ENCODE peak calls at places on chromosomes 4 and X, in five cellular contexts. I is CD8-positive, alpha-beta memory T cell; U is stomach; T is fibroblast of lung; Z is uterus. D is an unnamed sample.

GRCh38 chrX:45788941-45789348 is 588.3 kb upstream of the DIPK2B start:
- DNase-seq in I (no peak), Z (no peak), U (no peak), T (peak; percentile 77), D (no peak)

GRCh38 chr4:186132577-186133277 is 28.2 kb downstream of the FAM149A start:
- DNase-seq in Z (no peak), T (peak; percentile 70), U (no peak), I (no peak), D (peak; percentile 72)

GRCh38 chr4:10161146-10161545 is 44.5 kb upstream of the WDR1 start:
- DNase-seq in U (no peak), Z (no peak), I (no peak), T (no peak), D (no peak)

GRCh38 chr4:24262616-24263015 is 321.7 kb downstream of the DHX15 start:
- DNase-seq in T (peak; percentile 85), Z (no peak), I (no peak), U (no peak), D (no peak)

GRCh38 chr4:153521995-153522799 is 56.0 kb downstream of the TMEM131L start:
- DNase-seq in T (no peak), U (no peak), I (peak; percentile 26), Z (no peak), D (no peak)

GRCh38 chrX:40152706-40153334 is 55.1 kb upstream of the BCOR start:
- DNase-seq in Z (peak; percentile 40), T (no peak), I (no peak), U (peak; percentile 81), D (peak; percentile 72)

GRCh38 chr4:78155616-78156105 is 98.5 kb downstream of the FRAS1 start:
- DNase-seq in Z (no peak), T (peak; percentile 70), U (no peak), I (no peak), D (no peak)

GRCh38 chr4:90174622-90175023 is 47.4 kb downstream of the CCSER1 start:
- DNase-seq in U (peak; percentile 33), Z (no peak), T (no peak), I (no peak), D (no peak)

GRCh38 chr4:183722738-183723560 is 63.9 kb downstream of the TRAPPC11 start:
- DNase-seq in Z (peak; percentile 45), U (peak; percentile 81), T (peak; percentile 37), I (peak; percentile 19), D (peak; percentile 66)

GRCh38 chr4:52721968-52722814 is 29.0 kb downstream of the ERVMER34-1 start:
- DNase-seq in I (peak; percentile 85), U (peak; percentile 93), Z (peak; percentile 91), T (peak; percentile 98), D (peak; percentile 100)

GRCh38 chrX:15903186-15903681 is 48.6 kb upstream of the AP1S2 start:
- DNase-seq in I (no peak), T (no peak), Z (no peak), U (no peak), D (no peak)

GRCh38 chr4:128803783-128804182 is 5.7 kb upstream of the JADE1 start:
- DNase-seq in I (no peak), U (no peak), T (no peak), Z (no peak), D (no peak)

GRCh38 chr4:55397024-55397520 is 1.3 kb downstream of the TMEM165 start:
- DNase-seq in I (no peak), T (no peak), Z (peak; percentile 25), U (no peak), D (no peak)

GRCh38 chrX:133171962-133172708 is 46.0 kb downstream of the TFDP3 start:
- DNase-seq in Z (no peak), T (no peak), I (no peak), U (no peak), D (no peak)

GRCh38 chrX:121308276-121308805 is 260.9 kb downstream of the GLUD2 start:
- DNase-seq in T (peak; percentile 89), I (no peak), U (no peak), Z (peak; percentile 14), D (peak; percentile 28)

DNA sequence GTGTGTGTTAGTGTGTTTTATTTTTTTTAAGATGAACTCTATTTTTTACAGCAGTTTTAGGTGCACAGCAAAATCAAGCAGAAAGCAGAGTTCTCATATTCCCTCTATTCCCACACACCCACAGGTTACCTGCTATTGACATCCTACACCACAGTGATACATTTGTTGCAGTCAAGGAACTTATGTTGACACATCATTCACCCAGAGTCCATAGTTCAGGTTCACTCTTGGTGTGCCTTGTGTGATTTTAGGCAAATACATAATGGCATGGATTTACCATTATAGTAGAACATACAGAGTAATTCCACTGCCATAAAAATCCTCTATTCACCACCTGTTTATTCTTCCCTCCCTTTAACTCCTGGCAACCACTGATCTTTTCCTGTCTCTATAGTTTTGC is 28.7 kb downstream of the DIAPH2 start:
- DNase-seq in I (no peak), T (no peak), U (no peak), Z (no peak), D (no peak)
- H3K27me3 ChIP-seq in I (no peaks in the 10 kb centered on the region), T (no peaks in the 10 kb centered on the region), U (no peaks in the 10 kb centered on the region), Z (no peaks in the 10 kb centered on the region), D (no peaks in the 10 kb centered on the region)

GRCh38 chr4:1414831-1415680 is 8.8 kb upstream of the NKX1-1 start:
- DNase-seq in U (peak; percentile 21), I (no peak), T (no peak), Z (no peak), D (no peak)

GRCh38 chr4:1412376-1413220 is 6.4 kb upstream of the NKX1-1 start:
- DNase-seq in T (no peak), I (no peak), U (peak; percentile 16), Z (no peak), D (no peak)

GRCh38 chr4:1415681-1415981 is 9.4 kb upstream of the NKX1-1 start:
- DNase-seq in T (no peak), I (no peak), Z (no peak), U (no peak), D (no peak)

GRCh38 chr4:1413221-1413663 is 7.0 kb upstream of the NKX1-1 start:
- DNase-seq in Z (no peak), U (peak; percentile 19), I (no peak), T (no peak), D (no peak)

DNA sequence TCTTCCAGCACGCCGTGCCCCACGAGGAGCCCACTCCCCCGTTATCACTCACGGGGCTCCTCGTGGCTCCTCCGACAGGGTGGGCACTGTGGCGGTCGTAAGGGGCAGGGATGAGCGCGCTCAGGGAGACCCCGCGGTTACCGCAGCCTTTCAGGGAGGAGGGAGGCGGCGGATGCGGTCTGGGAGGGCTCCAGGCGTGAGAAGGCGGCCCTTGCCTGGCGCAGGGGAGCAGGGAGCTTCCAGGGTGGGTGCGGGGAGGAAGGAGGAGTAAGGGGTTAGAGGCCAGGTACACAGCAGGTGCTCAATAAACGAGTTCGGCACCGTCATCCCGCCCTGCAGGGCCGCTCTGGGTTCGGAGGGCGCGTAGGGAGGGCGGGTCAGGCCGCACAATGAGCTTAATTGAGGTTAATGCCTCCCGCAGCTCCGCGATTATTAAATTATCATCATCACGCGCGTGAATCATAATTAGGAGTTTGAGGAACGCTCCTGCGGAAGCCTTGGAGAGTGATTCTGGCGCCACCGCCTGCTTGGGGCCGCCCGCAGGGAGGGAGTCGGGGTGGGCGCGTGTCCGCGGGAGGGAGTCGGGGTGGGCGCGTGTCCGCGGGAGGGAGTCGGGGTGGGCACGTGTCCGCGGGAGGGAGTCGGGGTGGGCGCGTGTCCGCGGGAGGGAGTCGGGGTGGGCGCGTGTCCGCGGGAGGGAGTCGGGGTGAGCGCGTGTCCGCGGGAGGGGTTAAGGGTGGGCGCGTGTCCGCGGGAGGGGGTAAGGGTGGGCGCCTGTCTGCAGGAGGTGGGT is 7.6 kb upstream of the NKX1-1 start:
- DNase-seq in T (no peak), U (peak; percentile 8), Z (no peak), I (no peak), D (no peak)
- H3K27me3 ChIP-seq in T (peaks cover 6% of the 10 kb centered on the region), U (peaks cover 82% of the 10 kb centered on the region), Z (peaks cover 55% of the 10 kb centered on the region), I (peaks cover 11% of the 10 kb centered on the region), D (peaks cover 9% of the 10 kb centered on the region)

GRCh38 chr4:76090241-76090691 is 15.8 kb downstream of the ART3 start:
- DNase-seq in Z (no peak), T (peak; percentile 95), U (no peak), I (no peak), D (no peak)
- H3K27me3 ChIP-seq in Z (no peaks in the 10 kb centered on the region), T (no peaks in the 10 kb centered on the region), U (no peaks in the 10 kb centered on the region), I (no peaks in the 10 kb centered on the region), D (no peaks in the 10 kb centered on the region)

GRCh38 chr4:5922556-5922955 is 29.7 kb upstream of the CRMP1 start:
- DNase-seq in I (no peak), T (no peak), Z (no peak), U (no peak), D (no peak)

GRCh38 chr4:5921578-5921977 is 28.7 kb upstream of the CRMP1 start:
- DNase-seq in Z (no peak), T (no peak), I (no peak), U (no peak), D (no peak)

GRCh38 chr4:5919571-5919970 is 26.7 kb upstream of the CRMP1 start:
- DNase-seq in T (no peak), I (no peak), U (no peak), Z (no peak), D (no peak)

GRCh38 chr4:5921981-5922380 is 29.1 kb upstream of the CRMP1 start:
- DNase-seq in I (no peak), T (no peak), Z (no peak), U (no peak), D (no peak)

GRCh38 chr4:5921074-5921473 is 28.2 kb upstream of the CRMP1 start:
- DNase-seq in Z (no peak), T (no peak), I (no peak), U (no peak), D (peak; percentile 17)
- H3K27me3 ChIP-seq in Z (no peaks in the 10 kb centered on the region), T (no peaks in the 10 kb centered on the region), I (no peaks in the 10 kb centered on the region), U (peaks cover 23% of the 10 kb centered on the region), D (no peaks in the 10 kb centered on the region)

GRCh38 chr4:3461515-3462291 is 1.4 kb upstream of the DOK7 start:
- DNase-seq in U (peak; percentile 96), Z (no peak), I (no peak), T (peak; percentile 31), D (peak; percentile 93)

GRCh38 chr4:3463556-3464348 is 646 bp downstream of the DOK7 start:
- DNase-seq in T (no peak), I (no peak), U (no peak), Z (no peak), D (no peak)

GRCh38 chr4:3460926-3461325 is 2.2 kb upstream of the DOK7 start:
- DNase-seq in U (no peak), I (no peak), Z (no peak), T (no peak), D (no peak)

GRCh38 chr4:3462790-3463415 is at the start of gene DOK7:
- DNase-seq in U (peak; percentile 69), Z (no peak), T (no peak), I (no peak), D (peak; percentile 40)

GRCh38 chr4:3462321-3462789 is 751 bp upstream of the DOK7 start:
- DNase-seq in T (no peak), I (no peak), Z (no peak), U (no peak), D (no peak)
- H3K27me3 ChIP-seq in T (peaks cover 17% of the 10 kb centered on the region), I (peaks cover 13% of the 10 kb centered on the region), Z (no peaks in the 10 kb centered on the region), U (peaks cover 11% of the 10 kb centered on the region), D (no peaks in the 10 kb centered on the region)

DNA sequence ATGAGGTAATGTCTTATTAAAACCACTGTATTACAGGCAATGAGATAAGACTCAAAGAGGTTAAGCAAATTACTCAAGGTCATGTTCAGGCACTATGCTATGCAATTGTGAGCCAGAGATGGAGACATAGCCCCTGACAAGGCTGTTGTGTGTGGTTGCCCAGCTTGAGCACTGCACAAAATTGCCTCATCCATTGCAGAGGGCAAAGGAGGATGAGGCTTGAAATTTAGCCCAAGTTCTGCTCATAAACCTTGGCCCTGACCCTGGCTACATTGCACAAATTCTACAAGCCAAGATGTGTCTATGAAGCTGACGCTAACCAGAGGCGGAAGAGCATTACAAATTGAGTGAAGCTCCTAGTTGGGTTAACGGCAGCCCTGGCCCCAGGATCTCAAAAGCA is 65.6 kb upstream of the PGM2 start:
- DNase-seq in U (no peak), Z (peak; percentile 46), I (no peak), T (peak; percentile 27), D (no peak)
- H3K27me3 ChIP-seq in U (no peaks in the 10 kb centered on the region), Z (no peaks in the 10 kb centered on the region), I (no peaks in the 10 kb centered on the region), T (no peaks in the 10 kb centered on the region), D (no peaks in the 10 kb centered on the region)

D was measured in MG63.